ENCODE peak calls at places on chromosomes 5 and 9, in four cellular contexts. W, M, B and K are unnamed samples.
A peak's percentile ranks its signal among the peaks of the same experiment; 100 is the strongest.

GRCh38 chr5:2187687-2188086 is 305.0 kb upstream of the IRX4 start:
- DNase-seq in M (no peak), W (no peak), B (no peak), K (no peak)

GRCh38 chr5:79077680-79078365 is 8.3 kb downstream of the BHMT2 start:
- DNase-seq in W (no peak), B (peak; percentile 32), M (no peak), K (peak; percentile 3)

GRCh38 chr5:2810644-2811043 is 59.2 kb upstream of the IRX2 start:
- DNase-seq in W (no peak), M (no peak), B (no peak), K (no peak)

GRCh38 chr5:9454012-9454481 is 91.8 kb downstream of the SEMA5A start:
- DNase-seq in B (no peak), M (no peak), W (no peak), K (peak; percentile 37)

GRCh38 chr9:109904666-109905065 is 124.7 kb downstream of the PALM2AKAP2 start:
- DNase-seq in M (no peak), W (no peak), B (no peak), K (peak; percentile 66)

GRCh38 chr9:72333758-72334157 is 31.2 kb downstream of the ZFAND5 start:
- DNase-seq in W (no peak), B (no peak), M (no peak), K (no peak)

GRCh38 chr5:123585871-123586270 is 73.9 kb downstream of the CSNK1G3 start:
- DNase-seq in M (no peak), B (no peak), W (no peak), K (no peak)

GRCh38 chr9:124038790-124039633 is 27.4 kb downstream of the LHX2 start:
- DNase-seq in M (no peak), W (no peak), B (no peak), K (no peak)

GRCh38 chr5:147336871-147337270 is 102.0 kb downstream of the STK32A start:
- DNase-seq in M (no peak), B (no peak), W (no peak), K (no peak)

GRCh38 chr9:69253057-69253456 is 72.0 kb upstream of the ENTREP1 start:
- DNase-seq in B (peak; percentile 6), W (no peak), M (peak; percentile 23), K (peak; percentile 63)

GRCh38 chr5:98314262-98314661 is 459.2 kb upstream of the RGMB start:
- DNase-seq in W (no peak), M (peak; percentile 85), B (peak; percentile 92), K (peak; percentile 89)

GRCh38 chr9:13330396-13331004 is 51.0 kb upstream of the MPDZ start:
- DNase-seq in B (no peak), W (peak; percentile 19), M (no peak), K (no peak)

GRCh38 chr5:74251106-74252032 is 389.2 kb downstream of the ENC1 start:
- DNase-seq in M (peak; percentile 96), B (peak; percentile 96), W (peak; percentile 70), K (peak; percentile 97)

GRCh38 chr9:130185494-130186005 is 13.3 kb downstream of the NCS1 start:
- DNase-seq in M (peak; percentile 30), W (no peak), B (peak; percentile 53), K (no peak)

GRCh38 chr5:2399804-2400203 is 351.7 kb downstream of the IRX2 start:
- DNase-seq in W (no peak), M (no peak), B (no peak), K (no peak)

GRCh38 chr9:124101593-124101992 is 90.0 kb downstream of the LHX2 start:
- DNase-seq in W (no peak), M (no peak), B (no peak), K (no peak)

GRCh38 chr9:68508547-68508946 is 32.1 kb downstream of the TMEM252 start:
- DNase-seq in W (no peak), M (no peak), B (no peak), K (no peak)

GRCh38 chr5:147565524-147565923 is 55.7 kb upstream of the DPYSL3 start:
- DNase-seq in W (no peak), M (peak; percentile 69), B (peak; percentile 81), K (peak; percentile 37)

GRCh38 chr9:70564464-70565190 is 150.2 kb upstream of the KLF9 start:
- DNase-seq in M (no peak), B (no peak), W (no peak), K (no peak)

GRCh38 chr5:76960004-76960625 is 7.3 kb downstream of the CRHBP start:
- DNase-seq in B (no peak), M (peak; percentile 50), W (no peak), K (no peak)

GRCh38 chr5:80565330-80565729 is 4.8 kb downstream of the ANKRD34B start:
- DNase-seq in M (peak; percentile 18), B (no peak), W (no peak), K (no peak)

GRCh38 chr5:173232499-173233346 is 2.3 kb downstream of the NKX2-5 start:
- DNase-seq in M (no peak), B (no peak), W (no peak), K (no peak)

GRCh38 chr9:108650826-108651225 is 205.0 kb downstream of the ACTL7B start:
- DNase-seq in B (no peak), W (no peak), M (no peak), K (no peak)

GRCh38 chr5:55441107-55441771 is 93.5 kb downstream of the PLPP1 start:
- DNase-seq in B (no peak), M (no peak), W (no peak), K (peak; percentile 29)

GRCh38 chr5:60722416-60722815 is 22.4 kb upstream of the DEPDC1B start:
- DNase-seq in W (no peak), B (no peak), M (no peak), K (no peak)

GRCh38 chr5:113031132-113031531 is 54.5 kb downstream of the DCP2 start:
- DNase-seq in W (no peak), M (no peak), B (no peak), K (no peak)

GRCh38 chr9:91347370-91347769 is 14.3 kb downstream of the AUH start:
- DNase-seq in B (no peak), W (no peak), M (no peak), K (no peak)

GRCh38 chr9:124766815-124767554 is 4.1 kb downstream of the NR6A1 start:
- DNase-seq in B (no peak), M (no peak), W (no peak), K (no peak)

GRCh38 chr5:123157797-123158528 is 68.9 kb downstream of the PRDM6 start:
- DNase-seq in B (peak; percentile 83), W (no peak), M (peak; percentile 83), K (peak; percentile 69)

DNA sequence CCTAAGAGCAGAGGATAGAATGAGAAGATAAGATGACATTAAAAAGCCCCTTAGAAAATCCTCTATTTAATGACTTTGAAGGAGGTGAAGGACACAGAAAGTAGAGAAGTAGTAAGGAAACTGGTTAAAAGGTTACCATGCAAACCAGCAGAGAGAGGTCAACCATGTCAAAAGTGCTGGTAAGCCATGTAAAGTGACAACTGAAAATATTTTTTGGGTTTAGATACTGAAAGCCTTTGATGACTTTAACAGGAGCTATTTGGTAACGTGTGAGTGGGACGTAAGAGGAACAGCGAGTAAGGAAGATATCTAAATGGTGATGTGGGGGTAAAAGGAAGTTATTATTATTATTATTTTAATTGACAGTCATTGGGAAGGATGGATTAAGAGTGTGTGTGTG is 56.9 kb downstream of the MACIR start:
- DNase-seq in B (no peak), W (no peak), M (no peak), K (no peak)
- TF ChIP-seq CTCF in B (no peak), W (no peak), M (no peak), K (no peak)

DNA sequence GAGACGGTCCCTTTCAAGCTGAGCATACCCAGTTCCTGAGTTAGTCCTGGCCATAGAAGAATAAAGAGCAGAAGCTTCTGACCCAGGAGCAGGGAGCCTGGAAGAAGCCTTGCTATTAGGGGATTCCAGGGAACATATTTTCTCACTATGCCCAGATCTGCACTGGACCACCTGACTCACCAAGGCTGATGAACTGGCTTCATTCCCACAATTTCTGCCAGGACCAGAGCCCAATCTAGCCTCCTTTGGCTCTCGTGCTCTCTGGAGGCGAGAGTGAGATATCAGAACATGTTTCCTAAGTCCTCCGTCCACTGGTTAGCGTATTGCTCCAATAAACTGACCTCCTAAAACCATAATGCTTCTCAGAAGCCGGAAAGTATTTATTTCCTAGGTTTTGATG is 9.9 kb downstream of the GABBR2 start:
- DNase-seq in W (no peak), M (no peak), B (no peak), K (peak; percentile 18)
- H3K4me3 ChIP-seq in W (no peak overlapping the region), M (no peak overlapping the region), B (no peak overlapping the region), K (no peak overlapping the region)

GRCh38 chr5:144332265-144332664 is 161.6 kb downstream of the KCTD16 start:
- DNase-seq in B (peak; percentile 6), M (peak; percentile 13), W (no peak), K (no peak)
- TF ChIP-seq CTCF in B (peak; percentile 19), M (peak; percentile 33), W (no peak), K (no peak)

GRCh38 chr5:14913141-14913540 is 41.6 kb upstream of the ANKH start:
- DNase-seq in W (no peak), M (peak; percentile 67), B (no peak), K (peak; percentile 81)

GRCh38 chr5:14912206-14912605 is 40.6 kb upstream of the ANKH start:
- DNase-seq in M (no peak), W (no peak), B (no peak), K (no peak)

GRCh38 chr5:14915291-14915976 is 43.9 kb upstream of the ANKH start:
- DNase-seq in B (peak; percentile 51), W (no peak), M (peak; percentile 73), K (no peak)

GRCh38 chr5:14914193-14914592 is 42.6 kb upstream of the ANKH start:
- DNase-seq in W (no peak), M (no peak), B (no peak), K (no peak)

GRCh38 chr5:14914603-14915277 is 43.2 kb upstream of the ANKH start:
- DNase-seq in B (peak; percentile 79), W (no peak), M (peak; percentile 77), K (peak; percentile 43)
- H3K4me3 ChIP-seq in B (no peak overlapping the region), W (no peak overlapping the region), M (no peak overlapping the region), K (no peak overlapping the region)

GRCh38 chr9:115210699-115211098 is 92.7 kb upstream of the TNC start:
- DNase-seq in W (no peak), M (peak; percentile 53), B (no peak), K (no peak)
- TF ChIP-seq CTCF in W (no peak), M (no peak), B (no peak), K (no peak)

DNA sequence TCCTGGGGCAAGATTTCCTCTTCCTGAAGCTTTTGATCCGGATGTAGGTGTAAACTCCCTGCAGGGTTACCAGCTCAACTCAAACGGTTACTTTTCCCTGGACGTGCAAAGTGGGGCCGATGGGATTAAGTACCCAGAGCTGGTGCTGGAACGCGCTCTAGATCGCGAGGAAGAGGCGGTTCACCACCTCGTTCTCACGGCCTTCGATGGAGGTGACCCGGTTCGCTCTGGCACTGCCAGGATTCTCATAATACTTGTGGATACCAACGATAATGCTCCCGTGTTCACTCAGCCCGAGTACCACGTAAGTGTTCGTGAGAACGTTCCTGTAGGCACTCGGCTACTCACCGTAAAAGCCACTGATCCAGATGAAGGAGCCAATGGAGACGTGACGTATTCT is 820 bp downstream of the PCDHGA4 start:
- DNase-seq in M (no peak), B (no peak), W (no peak), K (no peak)
- H3K4me3 ChIP-seq in M (no peak overlapping the region), B (no peak overlapping the region), W (no peak overlapping the region), K (peak overlapping the region; percentile 58)

GRCh38 chr5:101047181-101047580 is 144.1 kb upstream of the ST8SIA4 start:
- DNase-seq in W (no peak), M (no peak), B (no peak), K (no peak)

DNA sequence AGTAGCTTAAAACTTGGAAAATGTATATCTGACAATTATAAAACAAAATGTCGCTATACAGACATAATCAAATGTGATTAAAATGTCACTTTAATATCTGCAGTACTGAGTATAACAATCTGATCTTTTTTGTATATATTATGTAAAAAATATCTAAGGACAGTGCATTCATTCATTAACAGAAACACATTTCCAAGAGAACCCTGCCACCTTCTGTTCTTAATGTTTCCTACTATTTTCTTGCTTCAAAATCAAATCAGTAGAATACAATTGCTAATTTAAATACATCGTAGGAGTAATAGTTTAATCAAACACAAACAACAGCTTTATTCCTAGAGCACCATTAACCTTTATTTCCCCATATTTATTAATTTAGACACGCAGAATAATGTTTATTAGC is 142.6 kb upstream of the ST8SIA4 start:
- DNase-seq in W (no peak), M (peak; percentile 47), B (no peak), K (no peak)
- TF ChIP-seq CTCF in W (no peak), M (peak; percentile 35), B (peak; percentile 9), K (no peak)